ENCODE peak calls at places on chromosomes 13 and 19, in four cellular contexts. O is GM12878, J is H1, Y is HepG2. A is an unnamed sample.
A peak's percentile ranks its signal among the peaks of the same experiment; 100 is the strongest.

GRCh38 chr19:13699786-13700185 is 64.5 kb upstream of the MRI1 start:
- DNase-seq in J (no peak), O (no peak), Y (no peak), A (no peak)

GRCh38 chr19:50465986-50466771 is 10.1 kb upstream of the EMC10 start:
- DNase-seq in J (no peak), Y (peak; percentile 34), O (no peak), A (no peak)

GRCh38 chr13:29676941-29677452 is 81.5 kb upstream of the SLC7A1 start:
- DNase-seq in J (no peak), O (no peak), Y (no peak), A (no peak)

GRCh38 chr19:1747285-1748114 is 5.8 kb upstream of the ONECUT3 start:
- DNase-seq in Y (peak; percentile 66), O (no peak), J (peak; percentile 54), A (peak; percentile 44)

GRCh38 chr19:16405091-16405490 is 66.7 kb downstream of the EPS15L1 start:
- DNase-seq in Y (no peak), J (no peak), O (no peak), A (no peak)

GRCh38 chr19:32464279-32464678 is 58.7 kb downstream of the DPY19L3 start:
- DNase-seq in J (no peak), Y (no peak), O (no peak), A (no peak)

GRCh38 chr13:98828614-98829013 is 76.1 kb upstream of the SLC15A1 start:
- DNase-seq in O (no peak), J (no peak), Y (no peak), A (no peak)

GRCh38 chr13:46962286-46962941 is 65.6 kb upstream of the HTR2A start:
- DNase-seq in Y (no peak), O (no peak), J (no peak), A (no peak)

GRCh38 chr19:55265173-55265572 is 6.4 kb upstream of the PPP6R1 start:
- DNase-seq in J (no peak), Y (no peak), O (no peak), A (no peak)

GRCh38 chr13:20706661-20707060 is 3.2 kb downstream of the IL17D start:
- DNase-seq in J (no peak), Y (no peak), O (no peak), A (no peak)

GRCh38 chr19:43439183-43440063 is 24.7 kb downstream of the TEX101 start:
- DNase-seq in Y (peak; percentile 18), J (no peak), O (no peak), A (no peak)

GRCh38 chr13:90447034-90447734 is 900.3 kb upstream of the MIR17HG start:
- DNase-seq in J (no peak), O (no peak), Y (no peak), A (no peak)

GRCh38 chr19:412356-413355 is 3.7 kb upstream of the C2CD4C start:
- DNase-seq in Y (no peak), J (no peak), O (no peak), A (peak; percentile 51)

GRCh38 chr13:44011036-44011435 is 131.3 kb downstream of the LACC1 start:
- DNase-seq in J (no peak), O (no peak), Y (no peak), A (no peak)

GRCh38 chr19:44726465-44726864 is 22.0 kb upstream of the BCL3 start:
- DNase-seq in O (no peak), J (no peak), Y (peak; percentile 39), A (no peak)

GRCh38 chr13:51044023-51044665 is 66.9 kb downstream of the C13orf42 start:
- DNase-seq in Y (no peak), J (no peak), O (no peak), A (no peak)

GRCh38 chr19:23118400-23118799 is 1.6 kb downstream of the ZNF730 start:
- DNase-seq in J (peak; percentile 33), Y (no peak), O (no peak), A (peak; percentile 70)

GRCh38 chr19:17678836-17679235 is 9.3 kb downstream of the UNC13A start:
- DNase-seq in J (no peak), O (no peak), Y (no peak), A (no peak)

GRCh38 chr19:17679526-17680234 is 8.5 kb downstream of the UNC13A start:
- DNase-seq in O (no peak), J (no peak), Y (no peak), A (no peak)

GRCh38 chr19:17673937-17674799 is 14.0 kb downstream of the UNC13A start:
- DNase-seq in J (no peak), O (no peak), Y (no peak), A (no peak)

GRCh38 chr19:17677002-17677401 is 11.2 kb downstream of the UNC13A start:
- DNase-seq in J (no peak), O (no peak), Y (peak; percentile 12), A (no peak)

DNA sequence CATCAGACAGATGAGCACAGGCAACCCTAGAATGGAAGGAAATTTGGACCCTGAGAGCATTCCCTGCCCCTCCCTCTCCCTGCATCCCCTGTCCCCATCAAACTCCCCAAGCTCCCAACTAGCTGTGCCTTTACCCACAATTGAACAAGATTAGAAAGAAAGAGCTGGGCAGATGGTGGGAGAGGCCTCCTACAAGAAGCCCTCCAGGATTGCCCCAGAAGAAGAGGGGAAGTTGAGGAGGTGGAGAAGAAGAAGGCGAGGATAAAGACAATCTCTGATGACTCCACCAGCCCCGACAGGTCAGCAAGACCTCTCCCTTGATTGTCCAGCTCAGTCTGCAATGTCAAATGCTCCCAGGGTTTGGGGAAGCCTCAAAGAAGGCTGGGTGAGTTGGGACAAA is 11.9 kb downstream of the UNC13A start:
- DNase-seq in Y (no peak), O (no peak), J (no peak), A (no peak)
- TF ChIP-seq YY1 in Y (no peak), O (no peak), J (no peak), A (no peak)

GRCh38 chr13:59991395-59991794 is 172.3 kb downstream of the DIAPH3 start:
- DNase-seq in J (no peak), O (no peak), Y (no peak), A (no peak)
- TF ChIP-seq SUZ12 in J (no peak), O (no peak), Y (no peak), A (no peak)

GRCh38 chr19:7871280-7871529 is 3.0 kb downstream of the PRR36 start:
- DNase-seq in J (no peak), Y (no peak), O (no peak), A (peak; percentile 77)

GRCh38 chr19:7871530-7872305 is 2.5 kb downstream of the PRR36 start:
- DNase-seq in Y (peak; percentile 83), J (peak; percentile 96), O (peak; percentile 38), A (peak; percentile 96)

GRCh38 chr19:7874080-7874856 is at the start of gene PRR36:
- DNase-seq in O (no peak), Y (peak; percentile 58), J (no peak), A (peak; percentile 39)

GRCh38 chr19:7873304-7874079 is 698 bp downstream of the PRR36 start:
- DNase-seq in O (no peak), Y (no peak), J (no peak), A (no peak)

GRCh38 chr19:7872306-7873204 is 1.6 kb downstream of the PRR36 start:
- DNase-seq in O (no peak), J (no peak), Y (no peak), A (no peak)
- TF ChIP-seq YY1 in O (no peak), J (no peak), Y (no peak), A (no peak)

DNA sequence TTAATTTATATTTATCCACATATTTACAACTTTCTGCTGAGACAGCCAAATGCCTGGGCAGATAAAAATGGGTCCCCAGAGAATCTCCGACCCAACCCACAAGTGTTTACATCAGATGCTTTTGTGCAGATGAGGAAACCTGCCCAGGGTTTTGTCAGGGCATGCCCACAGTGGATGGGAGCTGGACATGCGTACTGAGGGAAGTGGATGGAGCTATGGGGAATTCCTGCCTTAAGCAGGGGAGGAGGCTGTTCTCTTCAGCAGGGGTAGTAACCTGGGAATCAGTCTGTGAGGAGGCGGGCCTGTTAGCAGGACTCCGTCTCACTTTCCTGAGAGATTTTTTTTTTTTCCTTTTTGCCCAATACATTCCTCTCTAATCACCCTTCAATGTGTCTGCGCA is 122.9 kb downstream of the RFC3 start:
- DNase-seq in O (no peak), J (no peak), Y (no peak), A (peak; percentile 8)
- TF ChIP-seq SUZ12 in O (no peak), J (no peak), Y (no peak), A (no peak)

DNA sequence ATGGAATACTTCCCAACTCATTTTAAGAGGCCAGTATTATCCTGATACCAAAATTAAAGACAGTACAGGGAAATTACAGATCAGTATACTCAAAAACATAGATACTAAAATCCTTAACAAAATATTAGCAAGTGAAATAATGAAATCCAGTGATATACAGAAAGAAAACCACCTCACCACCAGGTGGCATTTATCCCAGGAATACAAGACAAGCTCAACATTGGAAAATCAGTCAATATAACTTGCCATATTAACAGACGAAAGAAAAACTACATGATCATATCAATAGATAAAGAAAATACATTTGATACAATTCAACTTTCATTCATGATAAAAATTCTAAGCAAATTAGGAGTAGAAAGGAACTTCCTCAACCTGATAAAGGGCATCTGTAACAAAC is 6.7 kb upstream of the GNA15 start:
- DNase-seq in J (no peak), Y (peak; percentile 35), O (no peak), A (no peak)
- TF ChIP-seq YY1 in J (no peak), Y (no peak), O (no peak), A (no peak)

GRCh38 chr13:31894931-31895330 is 136.6 kb upstream of the FRY start:
- DNase-seq in Y (no peak), O (no peak), J (no peak), A (no peak)

GRCh38 chr13:31898383-31899071 is 133.0 kb upstream of the FRY start:
- DNase-seq in Y (no peak), J (no peak), O (no peak), A (no peak)

GRCh38 chr13:31891472-31891871 is 140.1 kb upstream of the FRY start:
- DNase-seq in J (no peak), Y (no peak), O (no peak), A (no peak)

GRCh38 chr13:31896427-31896826 is 135.1 kb upstream of the FRY start:
- DNase-seq in Y (no peak), J (no peak), O (no peak), A (no peak)

GRCh38 chr13:31895687-31896086 is 135.9 kb upstream of the FRY start:
- DNase-seq in J (no peak), O (no peak), Y (no peak), A (no peak)
- TF ChIP-seq SUZ12 in J (no peak), O (no peak), Y (no peak), A (no peak)

GRCh38 chr19:8085606-8086464 is 33.3 kb downstream of the CCL25 start:
- DNase-seq in O (no peak), Y (peak; percentile 84), J (no peak), A (no peak)
- TF ChIP-seq YY1 in O (no peak), Y (no peak), J (no peak), A (no peak)

DNA sequence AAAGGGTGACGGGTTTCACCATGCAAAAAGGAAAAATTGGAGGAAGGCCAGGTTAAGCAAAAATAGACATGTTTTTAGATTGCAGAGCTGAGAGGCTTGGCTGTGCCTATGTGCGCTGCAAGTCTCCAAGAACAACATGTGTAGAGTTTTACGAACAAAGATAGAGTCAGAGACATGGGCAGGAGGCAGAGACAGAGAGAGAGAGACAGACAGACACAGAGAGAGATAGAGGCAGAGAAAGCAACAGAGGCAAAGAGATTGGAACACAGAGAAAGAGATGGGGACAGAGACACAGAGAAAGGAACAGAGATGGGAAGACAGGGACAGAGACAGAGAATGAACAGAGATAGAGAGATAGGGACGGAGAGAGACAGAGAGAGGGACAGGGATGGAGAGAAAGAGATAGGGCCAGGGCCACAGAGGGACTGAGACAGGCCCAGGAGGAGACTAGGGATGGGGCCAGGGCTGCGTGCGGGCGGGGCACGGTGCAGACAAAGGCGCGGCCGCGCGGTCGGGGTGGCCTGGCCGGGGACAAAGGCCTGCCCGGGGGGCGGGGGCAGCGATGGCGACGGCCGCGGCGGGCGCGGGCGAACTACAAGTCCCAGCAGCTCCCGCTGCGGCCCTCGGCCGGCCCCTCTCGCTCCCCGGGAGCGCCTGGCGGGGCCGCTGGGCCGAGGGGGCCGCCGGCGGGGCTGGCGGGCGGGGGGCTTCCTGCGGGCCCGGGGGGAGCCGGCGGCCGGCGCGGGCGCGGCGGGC is at the start of gene ZNF358:
- DNase-seq in J (no peak), O (no peak), Y (peak; percentile 31), A (no peak)
- TF ChIP-seq SUZ12 in J (no peak), O (peak; percentile 53), Y (peak; percentile 40), A (no peak)

A was measured in NT2/D1.